ENCODE peak calls at places on chromosome 9, in five cellular contexts. S is left ventricle myocardium inferior, J is ovary, R is GM23248, U is Karpas-422. K is an unnamed sample.

GRCh38 chr9:111582888-111583287 is 16.6 kb downstream of the PTGR1 start:
- DNase-seq in U (no peak), J (no peak), S (no peak), R (peak; percentile 82), K (peak; percentile 93)

GRCh38 chr9:98484218-98484617 is 224.5 kb downstream of the GABBR2 start:
- DNase-seq in R (peak; percentile 81), J (no peak), S (no peak), U (no peak), K (no peak)

GRCh38 chr9:23643656-23644258 is 182.3 kb downstream of the ELAVL2 start:
- DNase-seq in S (no peak), U (no peak), R (no peak), J (no peak), K (no peak)

GRCh38 chr9:109733690-109734089 is 46.3 kb upstream of the PALM2AKAP2 start:
- DNase-seq in R (peak; percentile 83), J (no peak), U (no peak), S (no peak), K (no peak)

GRCh38 chr9:99167694-99168093 is 54.0 kb downstream of the ALG2 start:
- DNase-seq in S (no peak), U (no peak), R (no peak), J (no peak), K (no peak)

GRCh38 chr9:120439147-120439546 is 140.8 kb downstream of the CDK5RAP2 start:
- DNase-seq in U (peak; percentile 76), J (no peak), S (no peak), R (peak; percentile 33), K (no peak)

GRCh38 chr9:123074627-123075026 is 41.2 kb downstream of the GPR21 start:
- DNase-seq in J (no peak), S (no peak), U (no peak), R (no peak), K (no peak)

GRCh38 chr9:85171163-85171562 is 501.6 kb downstream of the NTRK2 start:
- DNase-seq in U (no peak), J (no peak), S (no peak), R (no peak), K (no peak)

GRCh38 chr9:71663931-71664459 is 104.3 kb downstream of the CEMIP2 start:
- DNase-seq in R (peak; percentile 45), S (no peak), U (no peak), J (no peak), K (no peak)

GRCh38 chr9:128552744-128553221 is 396 bp downstream of the SPTAN1 start:
- DNase-seq in R (peak; percentile 72), U (peak; percentile 81), J (peak; percentile 78), S (peak; percentile 59), K (peak; percentile 59)

GRCh38 chr9:136526625-136527066 is 19.2 kb downstream of the NOTCH1 start:
- DNase-seq in S (no peak), J (no peak), R (no peak), U (no peak), K (no peak)

GRCh38 chr9:94867842-94868312 is 141.4 kb downstream of the AOPEP start:
- DNase-seq in R (peak; percentile 97), J (no peak), S (no peak), U (no peak), K (no peak)

GRCh38 chr9:112218908-112219307 is 43.8 kb upstream of the SUSD1 start:
- DNase-seq in J (no peak), U (peak; percentile 76), S (no peak), R (no peak), K (no peak)

GRCh38 chr9:83906144-83906543 is 15.1 kb downstream of the KIF27 start:
- DNase-seq in U (no peak), J (no peak), S (no peak), R (peak; percentile 2), K (no peak)

GRCh38 chr9:96554801-96555566 is 64.7 kb downstream of the CDC14B start:
- DNase-seq in R (peak; percentile 86), J (no peak), S (no peak), U (no peak), K (no peak)

GRCh38 chr9:106862115-106862945 is 636 bp upstream of the ZNF462 start:
- DNase-seq in U (no peak), S (no peak), J (peak; percentile 58), R (peak; percentile 55), K (peak; percentile 44)

GRCh38 chr9:91420471-91421021 is 3.1 kb downstream of the NFIL3 start:
- DNase-seq in U (no peak), S (no peak), R (peak; percentile 48), J (no peak), K (peak; percentile 21)

GRCh38 chr9:89000973-89001916 is 10.0 kb downstream of the S1PR3 start:
- DNase-seq in R (peak; percentile 94), S (peak; percentile 87), J (peak; percentile 86), U (peak; percentile 92), K (peak; percentile 94)

GRCh38 chr9:5455181-5455580 is 4.8 kb downstream of the CD274 start:
- DNase-seq in R (peak; percentile 92), U (no peak), S (no peak), J (no peak), K (no peak)

GRCh38 chr9:34457266-34458012 is 931 bp downstream of the FAM219A start:
- DNase-seq in S (peak; percentile 84), J (peak; percentile 80), U (peak; percentile 49), R (peak; percentile 90), K (peak; percentile 81)

GRCh38 chr9:106929471-106930198 is 66.7 kb downstream of the ZNF462 start:
- DNase-seq in U (no peak), J (no peak), R (no peak), S (no peak), K (no peak)

GRCh38 chr9:8456327-8456726 is 656.7 kb upstream of the DMAC1 start:
- DNase-seq in J (no peak), R (no peak), U (no peak), S (no peak), K (no peak)

GRCh38 chr9:129258823-129259301 is 80.8 kb upstream of the IER5L start:
- DNase-seq in J (peak; percentile 71), R (no peak), S (no peak), U (no peak), K (no peak)

GRCh38 chr9:32431196-32431595 is 46.8 kb downstream of the ACO1 start:
- DNase-seq in R (peak; percentile 14), J (no peak), U (no peak), S (no peak), K (no peak)

GRCh38 chr9:79824265-79824664 is 252.5 kb downstream of the TLE4 start:
- DNase-seq in J (no peak), R (no peak), U (no peak), S (no peak), K (no peak)

GRCh38 chr9:3887798-3888495 is 362.1 kb upstream of the RFX3 start:
- DNase-seq in R (no peak), J (no peak), S (no peak), U (no peak), K (no peak)

GRCh38 chr9:121538221-121538620 is 38.6 kb upstream of the GGTA1 start:
- DNase-seq in R (no peak), S (no peak), J (no peak), U (peak; percentile 57), K (peak; percentile 25)

GRCh38 chr9:1296331-1296730 is 246.2 kb downstream of the DMRT2 start:
- DNase-seq in S (no peak), R (no peak), J (no peak), U (no peak), K (no peak)

GRCh38 chr9:123637596-123637939 is 281.6 kb downstream of the CRB2 start:
- DNase-seq in R (no peak), S (no peak), U (no peak), J (peak; percentile 43), K (no peak)

GRCh38 chr9:13904746-13905145 is 409.2 kb downstream of the NFIB start:
- DNase-seq in U (no peak), S (no peak), R (no peak), J (no peak), K (no peak)

GRCh38 chr9:116099821-116100220 is 53.8 kb upstream of the PAPPA start:
- DNase-seq in U (no peak), S (no peak), J (no peak), R (peak; percentile 36), K (no peak)

GRCh38 chr9:68927165-68927564 is 86.7 kb downstream of the PRKACG start:
- DNase-seq in S (no peak), U (no peak), J (no peak), R (no peak), K (no peak)

GRCh38 chr9:91258448-91258847 is 103.3 kb downstream of the AUH start:
- DNase-seq in J (no peak), S (no peak), R (no peak), U (no peak), K (no peak)

GRCh38 chr9:114694146-114694545 is 12.2 kb upstream of the TEX48 start:
- DNase-seq in J (no peak), U (no peak), S (no peak), R (peak; percentile 62), K (no peak)
- H3K27ac ChIP-seq in J (no peak overlapping the region), U (no peak overlapping the region), S (no peak overlapping the region), R (no peak overlapping the region), K (no peak overlapping the region)

DNA sequence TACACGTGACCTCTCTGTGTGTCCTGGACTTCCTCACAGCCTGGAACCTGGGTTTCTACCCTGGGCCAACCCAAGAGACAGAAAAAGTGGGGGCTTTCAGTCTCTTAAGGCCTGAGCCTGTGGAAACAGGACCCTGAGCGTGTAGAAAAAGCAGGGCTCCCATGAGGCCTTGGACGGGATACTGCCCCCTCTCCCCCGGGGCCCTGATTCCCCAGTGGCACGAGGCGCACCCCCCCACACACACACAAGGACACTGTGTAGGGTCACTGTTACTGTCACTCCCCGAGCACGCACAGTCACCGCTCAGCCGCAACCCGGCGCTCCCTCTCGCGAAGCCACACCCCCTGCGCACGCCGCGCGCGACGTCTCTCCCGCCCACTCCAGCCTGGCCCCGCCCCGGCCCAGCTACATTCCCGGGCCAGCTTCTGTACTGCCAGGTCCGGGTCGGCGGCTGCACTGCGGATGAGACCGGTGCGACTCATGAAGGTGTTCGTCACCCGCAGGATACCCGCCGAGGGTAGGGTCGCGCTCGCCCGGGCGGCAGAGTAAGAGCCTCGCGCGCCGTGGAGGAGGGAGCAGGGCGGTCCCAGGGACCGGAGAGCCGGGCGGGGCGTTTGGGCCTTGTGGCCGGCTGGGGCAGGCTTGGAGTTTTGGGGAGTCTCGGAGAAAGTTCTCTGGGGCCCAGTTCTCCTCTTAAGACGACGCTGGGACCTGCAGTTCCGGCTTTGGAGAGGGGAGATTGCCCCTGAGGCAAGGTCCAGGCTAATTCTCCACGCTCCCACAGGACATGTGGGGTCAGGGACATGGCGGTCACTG is at the start of gene GRHPR:
- DNase-seq in J (peak; percentile 90), S (peak; percentile 92), U (peak; percentile 96), R (peak; percentile 93), K (peak; percentile 95)
- H3K27ac ChIP-seq in J (peak within 1 kb of the TSS; percentile 49), S (peak within 1 kb of the TSS; percentile 93), U (peak within 1 kb of the TSS; percentile 78), R (peak within 1 kb of the TSS; percentile 65), K (peak within 1 kb of the TSS; percentile 81)

GRCh38 chr9:20518735-20519134 is 103.6 kb downstream of the MLLT3 start:
- DNase-seq in R (no peak), S (no peak), U (no peak), J (no peak), K (no peak)
- H3K27ac ChIP-seq in R (no peak overlapping the region), S (no peak overlapping the region), U (no peak overlapping the region), J (no peak overlapping the region), K (no peak overlapping the region)

DNA sequence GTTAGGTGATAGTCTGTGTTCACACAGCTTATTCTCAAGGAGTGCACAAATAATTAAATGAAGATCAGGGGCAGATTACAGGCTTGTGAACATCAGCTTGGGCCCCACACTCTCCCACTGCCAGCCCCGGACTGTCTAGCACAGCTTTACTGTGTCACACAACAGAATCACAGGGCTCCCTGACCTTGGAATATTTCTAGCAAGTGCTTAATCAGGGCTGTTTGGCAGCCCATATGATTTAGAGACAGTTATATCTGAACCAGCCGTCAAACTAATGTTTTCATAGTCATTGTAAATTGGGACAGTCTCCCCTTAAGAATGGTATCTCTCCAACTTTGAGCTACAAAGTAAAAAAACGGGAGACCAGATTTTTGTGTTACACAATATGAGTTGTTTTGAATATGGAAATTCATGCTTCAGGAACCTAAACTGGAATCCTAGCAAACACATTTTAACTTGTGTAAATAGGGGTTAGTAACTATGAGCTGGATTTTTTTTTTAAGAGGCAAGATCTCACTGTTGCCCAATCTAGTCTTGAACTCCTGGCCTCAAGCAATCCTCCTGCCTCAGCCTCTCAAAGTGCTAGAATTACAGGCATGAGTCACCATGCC is 517.6 kb downstream of the BNC2 start:
- DNase-seq in R (peak; percentile 48), S (no peak), U (no peak), J (no peak), K (peak; percentile 70)
- H3K27ac ChIP-seq in R (no peak overlapping the region), S (no peak overlapping the region), U (no peak overlapping the region), J (no peak overlapping the region), K (no peak overlapping the region)

K was measured in adrenal gland.